ENCODE peak calls at places on chromosomes 12 and 14, in eight cellular contexts. N is H1, T is A549, D is sigmoid colon, O is suprapubic skin, A is stomach, Z is ovary, U is transverse colon. F is an unnamed sample.

GRCh38 chr14:60777856-60778578 is 43.5 kb downstream of the MNAT1 start:
- DNase-seq in N (no peak), T (peak), D (no peak), O (no peak), A (no peak), Z (no peak), U (no peak), F (no peak)

GRCh38 chr12:14960548-14961465 is 594 bp downstream of the ARHGDIB start:
- DNase-seq in N (no peak), T (no peak), D (no peak), O (no peak), A (no peak), Z (no peak), U (peak), F (no peak)

GRCh38 chr12:17992002-17992656 is 97.9 kb downstream of the RERGL start:
- DNase-seq in N (no peak), T (peak), D (no peak), O (no peak), A (no peak), Z (no peak), U (no peak), F (peak)

GRCh38 chr12:114933428-114934160 is 249.6 kb upstream of the TBX3 start:
- DNase-seq in N (no peak), T (peak), D (no peak), O (no peak), A (no peak), Z (no peak), U (no peak), F (no peak)

GRCh38 chr14:32933943-32934890 is 4.5 kb upstream of the NPAS3 start:
- DNase-seq in N (no peak), T (no peak), D (peak), O (no peak), A (no peak), Z (peak), U (no peak), F (no peak)

GRCh38 chr12:29103539-29103974 is 45.5 kb upstream of the FAR2 start:
- DNase-seq in N (no peak), T (no peak), D (no peak), O (no peak), A (no peak), Z (no peak), U (peak), F (peak)

GRCh38 chr12:111287125-111287900 is 81.6 kb downstream of the PHETA1 start:
- DNase-seq in N (no peak), T (no peak), D (no peak), O (no peak), A (no peak), Z (no peak), U (no peak), F (no peak)

GRCh38 chr12:23950775-23951391 is 1.4 kb upstream of the SOX5 start:
- DNase-seq in N (no peak), T (no peak), D (no peak), O (no peak), A (no peak), Z (peak), U (no peak), F (no peak)

GRCh38 chr14:104147346-104148125 is 9.1 kb downstream of the KIF26A start:
- DNase-seq in N (no peak), T (no peak), D (no peak), O (no peak), A (no peak), Z (no peak), U (no peak), F (no peak)

GRCh38 chr12:19620222-19620621 is 180.9 kb downstream of the AEBP2 start:
- DNase-seq in N (no peak), T (peak), D (no peak), O (no peak), A (peak), Z (no peak), U (peak), F (no peak)

GRCh38 chr12:52055781-52056711 is 4.8 kb downstream of the NR4A1 start:
- DNase-seq in N (no peak), T (peak), D (peak), O (no peak), A (peak), Z (peak), U (peak), F (no peak)

GRCh38 chr12:93089805-93090569 is 160.9 kb upstream of the EEA1 start:
- DNase-seq in N (no peak), T (peak), D (no peak), O (no peak), A (no peak), Z (no peak), U (peak), F (no peak)

GRCh38 chr14:55948399-55948798 is 169.8 kb upstream of the PELI2 start:
- DNase-seq in N (no peak), T (no peak), D (no peak), O (no peak), A (no peak), Z (no peak), U (no peak), F (no peak)
- TF ChIP-seq EP300 in N (no peak), T (no peak), D (no peak), O (no peak), A (no peak), Z (no peak), U (no peak), F (no peak)

GRCh38 chr14:64838656-64839055 is 41.1 kb downstream of the SPTB start:
- DNase-seq in N (no peak), T (no peak), D (no peak), O (peak), A (no peak), Z (no peak), U (no peak), F (no peak)

GRCh38 chr14:64844993-64845536 is 34.6 kb downstream of the SPTB start:
- DNase-seq in N (no peak), T (no peak), D (no peak), O (no peak), A (no peak), Z (no peak), U (no peak), F (no peak)

GRCh38 chr14:64841772-64842490 is 37.8 kb downstream of the SPTB start:
- DNase-seq in N (no peak), T (no peak), D (no peak), O (no peak), A (no peak), Z (no peak), U (no peak), F (no peak)

GRCh38 chr14:64844272-64844671 is 35.4 kb downstream of the SPTB start:
- DNase-seq in N (no peak), T (no peak), D (no peak), O (no peak), A (no peak), Z (no peak), U (no peak), F (peak)

GRCh38 chr14:64841121-64841611 is 38.5 kb downstream of the SPTB start:
- DNase-seq in N (peak), T (peak), D (no peak), O (no peak), A (no peak), Z (no peak), U (no peak), F (no peak)
- TF ChIP-seq EP300 in N (no peak), T (no peak), D (no peak), O (no peak), A (no peak), Z (no peak), U (no peak), F (no peak)

GRCh38 chr12:53091756-53092155 is 5.7 kb upstream of the IGFBP6 start:
- DNase-seq in N (no peak), T (no peak), D (peak), O (peak), A (no peak), Z (no peak), U (no peak), F (no peak)
- TF ChIP-seq EP300 in N (no peak), T (no peak), D (no peak), O (no peak), A (no peak), Z (no peak), U (no peak), F (no peak)

GRCh38 chr14:52346778-52347177 is 32.7 kb downstream of the PTGER2 start:
- DNase-seq in N (no peak), T (no peak), D (no peak), O (no peak), A (no peak), Z (no peak), U (no peak), F (no peak)

GRCh38 chr14:52349731-52350130 is 35.6 kb downstream of the PTGER2 start:
- DNase-seq in N (no peak), T (no peak), D (no peak), O (no peak), A (no peak), Z (no peak), U (no peak), F (no peak)

GRCh38 chr14:52348796-52349195 is 34.7 kb downstream of the PTGER2 start:
- DNase-seq in N (no peak), T (no peak), D (no peak), O (no peak), A (no peak), Z (no peak), U (no peak), F (no peak)

GRCh38 chr14:52350445-52350844 is 36.3 kb downstream of the PTGER2 start:
- DNase-seq in N (no peak), T (no peak), D (no peak), O (no peak), A (no peak), Z (no peak), U (no peak), F (no peak)

DNA sequence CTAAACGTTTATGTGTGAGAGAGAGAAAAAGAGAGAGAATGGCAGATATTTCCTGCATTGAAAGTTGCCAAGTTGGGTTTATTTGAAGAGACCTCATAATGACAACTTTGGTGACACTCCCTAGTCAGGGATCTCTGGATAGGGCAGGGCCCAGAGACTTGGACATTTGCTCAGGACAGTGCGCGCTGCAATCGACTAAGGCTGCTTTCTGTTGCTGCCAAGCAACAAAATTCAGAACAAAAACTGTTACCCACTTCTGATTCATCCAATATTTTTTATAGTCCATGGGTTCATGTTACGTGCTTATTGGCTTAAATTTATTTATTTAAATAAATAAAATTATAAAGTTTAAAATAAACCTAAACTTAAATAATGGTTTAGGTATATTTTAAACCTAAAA is 34.2 kb downstream of the PTGER2 start:
- DNase-seq in N (no peak), T (no peak), D (no peak), O (no peak), A (no peak), Z (no peak), U (no peak), F (no peak)
- TF ChIP-seq EP300 in N (no peak), T (no peak), D (no peak), O (no peak), A (no peak), Z (no peak), U (no peak), F (no peak)

GRCh38 chr14:67410313-67410712 is 1.7 kb downstream of the PLEK2 start:
- DNase-seq in N (no peak), T (no peak), D (peak), O (no peak), A (peak), Z (no peak), U (peak), F (no peak)
- TF ChIP-seq EP300 in N (no peak), T (no peak), D (no peak), O (no peak), A (no peak), Z (no peak), U (no peak), F (no peak)

DNA sequence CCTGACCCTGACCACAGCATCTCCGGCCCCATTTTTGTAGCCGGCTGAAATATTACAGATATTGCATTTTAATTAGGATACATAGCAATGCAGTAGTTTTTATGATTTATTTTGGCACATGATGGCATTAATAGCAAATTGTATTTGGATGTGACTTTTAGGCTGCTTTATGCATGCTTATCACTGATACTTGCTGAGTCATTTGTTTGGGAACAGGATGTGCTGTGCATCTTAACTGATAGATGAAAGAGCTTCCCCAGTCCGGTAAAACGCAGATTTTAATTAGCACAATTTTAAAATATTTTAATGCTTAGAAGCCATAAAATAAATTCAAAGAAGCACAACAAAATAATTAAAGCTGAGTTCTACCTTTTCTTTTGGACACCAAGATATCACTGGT is 90.7 kb downstream of the OTOGL start:
- DNase-seq in N (no peak), T (no peak), D (no peak), O (no peak), A (no peak), Z (no peak), U (no peak), F (no peak)
- TF ChIP-seq EP300 in N (no peak), T (no peak), D (no peak), O (no peak), A (no peak), Z (no peak), U (no peak), F (no peak)

F was measured in GM12878.